ENCODE peak calls at places on chromosomes 1 and 21, in four cellular contexts. B, Q, O and D are unnamed samples.

GRCh38 chr1:168408531-168409242 is 128.0 kb downstream of the TBX19 start:
- DNase-seq in B (no peak), Q (peak), O (no peak), D (no peak)

GRCh38 chr1:162997499-162998285 is 71.5 kb upstream of the RGS4 start:
- DNase-seq in B (no peak), Q (no peak), O (no peak), D (no peak)

GRCh38 chr1:31859719-31860118 is 43.9 kb upstream of the SPOCD1 start:
- DNase-seq in B (no peak), Q (no peak), O (no peak), D (no peak)

GRCh38 chr1:179302076-179302475 is 8.5 kb downstream of the SOAT1 start:
- DNase-seq in B (no peak), Q (no peak), O (no peak), D (no peak)

GRCh38 chr1:111990026-111990877 is 784 bp upstream of the KCND3 start:
- DNase-seq in B (no peak), Q (no peak), O (no peak), D (peak)

GRCh38 chr1:160129046-160129445 is 13.5 kb downstream of the ATP1A2 start:
- DNase-seq in B (no peak), Q (no peak), O (no peak), D (no peak)

GRCh38 chr1:194341587-194341986 is 1155.2 kb upstream of the B3GALT2 start:
- DNase-seq in B (no peak), Q (peak), O (no peak), D (no peak)

GRCh38 chr1:220810179-220810653 is 23.5 kb downstream of the MTARC1 start:
- DNase-seq in B (peak), Q (peak), O (no peak), D (peak)

GRCh38 chr1:233211595-233211994 is 83.9 kb downstream of the PCNX2 start:
- DNase-seq in B (no peak), Q (no peak), O (no peak), D (no peak)

GRCh38 chr1:242011879-242012674 is 13.2 kb upstream of the MAP1LC3C start:
- DNase-seq in B (no peak), Q (no peak), O (no peak), D (peak)

GRCh38 chr1:228282329-228283042 is 74.6 kb downstream of the OBSCN start:
- DNase-seq in B (no peak), Q (no peak), O (no peak), D (peak)

GRCh38 chr1:90394247-90394646 is 322.9 kb downstream of the BARHL2 start:
- DNase-seq in B (no peak), Q (no peak), O (no peak), D (no peak)

GRCh38 chr1:162388615-162389014 is 7.1 kb downstream of the C1orf226 start:
- DNase-seq in B (no peak), Q (no peak), O (no peak), D (no peak)

GRCh38 chr1:44024903-44025525 is 6.2 kb downstream of the SLC6A9 start:
- DNase-seq in B (no peak), Q (no peak), O (no peak), D (no peak)

GRCh38 chr21:39014751-39015150 is 168.5 kb downstream of the PSMG1 start:
- DNase-seq in B (no peak), Q (no peak), O (no peak), D (no peak)

GRCh38 chr1:161039154-161039545 is 386 bp upstream of the TSTD1 start:
- DNase-seq in B (no peak), Q (no peak), O (no peak), D (no peak)

GRCh38 chr1:40014812-40015594 is 25.5 kb upstream of the CAP1 start:
- DNase-seq in B (no peak), Q (no peak), O (no peak), D (no peak)

GRCh38 chr21:38388219-38388618 is 110.1 kb downstream of the ERG start:
- DNase-seq in B (no peak), Q (no peak), O (no peak), D (no peak)

GRCh38 chr1:209353097-209353496 is 230.4 kb upstream of the CAMK1G start:
- DNase-seq in B (no peak), Q (no peak), O (no peak), D (no peak)

GRCh38 chr1:89761901-89762300 is 58.9 kb upstream of the LRRC8D start:
- DNase-seq in B (no peak), Q (no peak), O (no peak), D (no peak)

GRCh38 chr1:76330993-76331603 is 256.6 kb downstream of the ST6GALNAC3 start:
- DNase-seq in B (peak), Q (peak), O (no peak), D (peak)

GRCh38 chr1:246689409-246689997 is 34.7 kb upstream of the SCCPDH start:
- DNase-seq in B (peak), Q (peak), O (peak), D (peak)

GRCh38 chr1:61645476-61645875 is 79.5 kb downstream of the TM2D1 start:
- DNase-seq in B (no peak), Q (no peak), O (peak), D (no peak)

GRCh38 chr1:26991310-26992116 is 2.0 kb upstream of the TRNP1 start:
- DNase-seq in B (no peak), Q (peak), O (no peak), D (peak)

GRCh38 chr1:27161594-27161993 is 6.7 kb upstream of the SLC9A1 start:
- DNase-seq in B (no peak), Q (no peak), O (no peak), D (no peak)